ENCODE peak calls at places on chromosomes 6 and 20, in ten cellular contexts. One of them, this sample, is unnamed.

GRCh38 chr6:75220365-75220764 is 14.5 kb upstream of the COL12A1 start:
- DNase-seq in tibial nerve: no peak
- DNase-seq in HepG2: no peak
- DNase-seq in GM12892: no peak
- DNase-seq in heart left ventricle: no peak
- DNase-seq in prostate gland: no peak
- DNase-seq in uterus: no peak
- DNase-seq in HCT116: no peak
- DNase-seq in erythroblast: no peak
- DNase-seq in A549: no peak
- DNase-seq in this sample: no peak

GRCh38 chr20:22389836-22390542 is 194.4 kb downstream of the FOXA2 start:
- DNase-seq in A549: peak
- DNase-seq in erythroblast: no peak
- DNase-seq in HCT116: peak
- DNase-seq in heart left ventricle: no peak
- DNase-seq in GM12892: no peak
- DNase-seq in tibial nerve: no peak
- DNase-seq in uterus: no peak
- DNase-seq in prostate gland: no peak
- DNase-seq in HepG2: peak
- DNase-seq in this sample: peak

GRCh38 chr6:72622094-72622540 is 253 bp downstream of the KCNQ5 start:
- DNase-seq in tibial nerve: no peak
- DNase-seq in prostate gland: peak
- DNase-seq in heart left ventricle: no peak
- DNase-seq in erythroblast: peak
- DNase-seq in HCT116: no peak
- DNase-seq in GM12892: peak
- DNase-seq in uterus: no peak
- DNase-seq in HepG2: no peak
- DNase-seq in A549: peak
- DNase-seq in this sample: peak

GRCh38 chr6:164982389-164982788 is 327.0 kb downstream of the C6orf118 start:
- DNase-seq in A549: no peak
- DNase-seq in HepG2: no peak
- DNase-seq in uterus: no peak
- DNase-seq in tibial nerve: no peak
- DNase-seq in heart left ventricle: no peak
- DNase-seq in erythroblast: no peak
- DNase-seq in prostate gland: no peak
- DNase-seq in HCT116: no peak
- DNase-seq in GM12892: no peak
- DNase-seq in this sample: no peak

GRCh38 chr20:15039088-15039762 is 701.8 kb upstream of the FLRT3 start:
- DNase-seq in GM12892: no peak
- DNase-seq in HCT116: no peak
- DNase-seq in uterus: no peak
- DNase-seq in erythroblast: no peak
- DNase-seq in tibial nerve: no peak
- DNase-seq in prostate gland: peak
- DNase-seq in HepG2: no peak
- DNase-seq in A549: no peak
- DNase-seq in heart left ventricle: no peak
- DNase-seq in this sample: no peak

GRCh38 chr20:52083627-52084232 is 107.8 kb downstream of the ZFP64 start:
- DNase-seq in GM12892: no peak
- DNase-seq in tibial nerve: no peak
- DNase-seq in heart left ventricle: peak
- DNase-seq in prostate gland: peak
- DNase-seq in HCT116: peak
- DNase-seq in erythroblast: peak
- DNase-seq in A549: peak
- DNase-seq in HepG2: peak
- DNase-seq in uterus: peak
- DNase-seq in this sample: peak

GRCh38 chr6:699319-699718 is 6.4 kb upstream of the EXOC2 start:
- DNase-seq in erythroblast: no peak
- DNase-seq in uterus: no peak
- DNase-seq in HepG2: no peak
- DNase-seq in prostate gland: no peak
- DNase-seq in heart left ventricle: no peak
- DNase-seq in tibial nerve: no peak
- DNase-seq in GM12892: no peak
- DNase-seq in HCT116: no peak
- DNase-seq in A549: no peak
- DNase-seq in this sample: no peak

GRCh38 chr6:41008011-41008410 is 31.0 kb downstream of the UNC5CL start:
- DNase-seq in prostate gland: no peak
- DNase-seq in GM12892: no peak
- DNase-seq in uterus: no peak
- DNase-seq in erythroblast: no peak
- DNase-seq in heart left ventricle: no peak
- DNase-seq in A549: no peak
- DNase-seq in tibial nerve: no peak
- DNase-seq in HepG2: no peak
- DNase-seq in HCT116: no peak
- DNase-seq in this sample: no peak

GRCh38 chr6:17281100-17281496 is at the start of gene RBM24:
- DNase-seq in prostate gland: peak
- DNase-seq in HepG2: peak
- DNase-seq in tibial nerve: peak
- DNase-seq in HCT116: peak
- DNase-seq in A549: no peak
- DNase-seq in uterus: peak
- DNase-seq in GM12892: no peak
- DNase-seq in erythroblast: peak
- DNase-seq in heart left ventricle: peak
- DNase-seq in this sample: peak

GRCh38 chr20:37711001-37711400 is 17.2 kb downstream of the CTNNBL1 start:
- DNase-seq in prostate gland: no peak
- DNase-seq in A549: no peak
- DNase-seq in tibial nerve: no peak
- DNase-seq in GM12892: no peak
- DNase-seq in uterus: no peak
- DNase-seq in HepG2: no peak
- DNase-seq in erythroblast: peak
- DNase-seq in heart left ventricle: no peak
- DNase-seq in HCT116: no peak
- DNase-seq in this sample: no peak

GRCh38 chr6:36720251-36721141 is 22.9 kb downstream of the RAB44 start:
- DNase-seq in uterus: no peak
- DNase-seq in tibial nerve: no peak
- DNase-seq in HepG2: no peak
- DNase-seq in HCT116: no peak
- DNase-seq in prostate gland: no peak
- DNase-seq in erythroblast: no peak
- DNase-seq in heart left ventricle: no peak
- DNase-seq in GM12892: no peak
- DNase-seq in A549: no peak
- DNase-seq in this sample: no peak

GRCh38 chr6:26351544-26351953 is 13.4 kb upstream of the BTN3A2 start:
- DNase-seq in HepG2: peak
- DNase-seq in erythroblast: peak
- DNase-seq in GM12892: no peak
- DNase-seq in HCT116: peak
- DNase-seq in heart left ventricle: no peak
- DNase-seq in A549: peak
- DNase-seq in uterus: no peak
- DNase-seq in tibial nerve: no peak
- DNase-seq in prostate gland: no peak
- DNase-seq in this sample: peak

GRCh38 chr20:14801591-14802325 is 464.3 kb upstream of the FLRT3 start:
- DNase-seq in GM12892: no peak
- DNase-seq in erythroblast: no peak
- DNase-seq in tibial nerve: no peak
- DNase-seq in prostate gland: no peak
- DNase-seq in A549: no peak
- DNase-seq in HCT116: no peak
- DNase-seq in heart left ventricle: no peak
- DNase-seq in HepG2: no peak
- DNase-seq in uterus: no peak
- DNase-seq in this sample: no peak

GRCh38 chr6:100673641-100674040 is 207.5 kb downstream of the ASCC3 start:
- DNase-seq in uterus: no peak
- DNase-seq in prostate gland: no peak
- DNase-seq in heart left ventricle: no peak
- DNase-seq in tibial nerve: no peak
- DNase-seq in A549: no peak
- DNase-seq in erythroblast: no peak
- DNase-seq in GM12892: no peak
- DNase-seq in HepG2: no peak
- DNase-seq in HCT116: no peak
- DNase-seq in this sample: no peak

GRCh38 chr6:100504786-100505737 is 40.3 kb upstream of the SIM1 start:
- DNase-seq in A549: no peak
- DNase-seq in HCT116: peak
- DNase-seq in uterus: no peak
- DNase-seq in GM12892: no peak
- DNase-seq in erythroblast: no peak
- DNase-seq in tibial nerve: no peak
- DNase-seq in HepG2: no peak
- DNase-seq in heart left ventricle: no peak
- DNase-seq in prostate gland: no peak
- DNase-seq in this sample: peak

DNA sequence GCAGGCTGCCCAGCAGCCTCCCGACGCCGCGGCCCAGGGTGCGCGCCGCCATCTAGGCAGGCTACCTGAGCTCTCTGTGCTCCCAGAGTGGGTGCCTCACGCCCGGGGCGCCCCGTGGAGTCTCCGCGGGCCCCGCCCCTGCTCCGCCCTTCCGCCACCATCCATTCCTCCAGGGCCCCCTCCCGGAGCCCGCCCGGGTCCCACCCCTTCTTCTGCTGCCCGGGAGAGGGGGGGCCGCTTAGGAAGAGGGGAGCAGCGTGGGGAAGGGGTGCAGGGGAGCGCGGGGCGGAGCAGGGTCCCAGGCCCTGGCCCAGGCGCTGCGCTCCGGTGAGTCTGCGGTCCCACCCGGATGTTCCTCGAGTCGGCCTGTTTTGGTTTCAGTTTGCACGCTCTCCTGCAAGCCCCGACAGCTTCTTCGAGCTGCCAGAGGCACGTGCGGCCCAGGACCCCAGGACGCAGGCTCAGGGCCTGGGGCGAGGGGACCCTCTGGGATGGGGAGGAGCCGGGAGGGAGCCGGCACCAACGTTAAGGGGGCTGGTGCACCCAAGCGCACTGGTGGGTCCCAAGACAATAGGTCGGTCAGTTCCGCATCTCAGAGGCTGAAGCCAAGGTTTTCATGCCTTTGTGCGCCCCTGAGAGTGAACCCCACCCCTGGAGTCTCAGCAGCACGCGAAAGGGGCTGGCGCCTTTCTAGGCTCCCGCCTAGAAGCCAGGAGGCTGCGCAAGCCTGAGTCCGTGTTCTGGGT is at the start of gene ACSS1:
- DNase-seq in GM12892: peak
- DNase-seq in A549: peak
- DNase-seq in prostate gland: peak
- DNase-seq in HepG2: no peak
- DNase-seq in HCT116: no peak
- DNase-seq in uterus: peak
- DNase-seq in erythroblast: peak
- DNase-seq in heart left ventricle: peak
- DNase-seq in tibial nerve: peak
- DNase-seq in this sample: no peak
- TF ChIP-seq POLR2A in GM12892: peak
- TF ChIP-seq POLR2A in A549: peak
- TF ChIP-seq POLR2A in prostate gland: no peak
- TF ChIP-seq POLR2A in HepG2: no peak
- TF ChIP-seq POLR2A in HCT116: no peak
- TF ChIP-seq POLR2A in uterus: peak
- TF ChIP-seq POLR2A in erythroblast: peak
- TF ChIP-seq POLR2A in heart left ventricle: no peak
- TF ChIP-seq POLR2A in tibial nerve: peak
- TF ChIP-seq POLR2A in this sample: peak

GRCh38 chr6:46652603-46653438 is at the start of the genes CYP39A1 and SLC25A27:
- DNase-seq in erythroblast: peak
- DNase-seq in HepG2: peak
- DNase-seq in tibial nerve: peak
- DNase-seq in heart left ventricle: peak
- DNase-seq in A549: peak
- DNase-seq in GM12892: peak
- DNase-seq in uterus: peak
- DNase-seq in prostate gland: peak
- DNase-seq in HCT116: peak
- DNase-seq in this sample: no peak
- TF ChIP-seq POLR2A in erythroblast: no peak
- TF ChIP-seq POLR2A in HepG2: no peak
- TF ChIP-seq POLR2A in tibial nerve: peak
- TF ChIP-seq POLR2A in heart left ventricle: no peak
- TF ChIP-seq POLR2A in A549: no peak
- TF ChIP-seq POLR2A in GM12892: no peak
- TF ChIP-seq POLR2A in uterus: peak
- TF ChIP-seq POLR2A in prostate gland: peak
- TF ChIP-seq POLR2A in HCT116: peak
- TF ChIP-seq POLR2A in this sample: no peak

GRCh38 chr6:35471836-35472345 is 3.7 kb downstream of the RPL10A start:
- DNase-seq in prostate gland: no peak
- DNase-seq in HCT116: no peak
- DNase-seq in GM12892: no peak
- DNase-seq in tibial nerve: no peak
- DNase-seq in uterus: no peak
- DNase-seq in A549: no peak
- DNase-seq in HepG2: no peak
- DNase-seq in heart left ventricle: no peak
- DNase-seq in erythroblast: no peak
- DNase-seq in this sample: no peak
- TF ChIP-seq POLR2A in prostate gland: no peak
- TF ChIP-seq POLR2A in HCT116: peak
- TF ChIP-seq POLR2A in GM12892: no peak
- TF ChIP-seq POLR2A in tibial nerve: no peak
- TF ChIP-seq POLR2A in uterus: no peak
- TF ChIP-seq POLR2A in A549: no peak
- TF ChIP-seq POLR2A in HepG2: no peak
- TF ChIP-seq POLR2A in heart left ventricle: no peak
- TF ChIP-seq POLR2A in erythroblast: no peak
- TF ChIP-seq POLR2A in this sample: no peak

DNA sequence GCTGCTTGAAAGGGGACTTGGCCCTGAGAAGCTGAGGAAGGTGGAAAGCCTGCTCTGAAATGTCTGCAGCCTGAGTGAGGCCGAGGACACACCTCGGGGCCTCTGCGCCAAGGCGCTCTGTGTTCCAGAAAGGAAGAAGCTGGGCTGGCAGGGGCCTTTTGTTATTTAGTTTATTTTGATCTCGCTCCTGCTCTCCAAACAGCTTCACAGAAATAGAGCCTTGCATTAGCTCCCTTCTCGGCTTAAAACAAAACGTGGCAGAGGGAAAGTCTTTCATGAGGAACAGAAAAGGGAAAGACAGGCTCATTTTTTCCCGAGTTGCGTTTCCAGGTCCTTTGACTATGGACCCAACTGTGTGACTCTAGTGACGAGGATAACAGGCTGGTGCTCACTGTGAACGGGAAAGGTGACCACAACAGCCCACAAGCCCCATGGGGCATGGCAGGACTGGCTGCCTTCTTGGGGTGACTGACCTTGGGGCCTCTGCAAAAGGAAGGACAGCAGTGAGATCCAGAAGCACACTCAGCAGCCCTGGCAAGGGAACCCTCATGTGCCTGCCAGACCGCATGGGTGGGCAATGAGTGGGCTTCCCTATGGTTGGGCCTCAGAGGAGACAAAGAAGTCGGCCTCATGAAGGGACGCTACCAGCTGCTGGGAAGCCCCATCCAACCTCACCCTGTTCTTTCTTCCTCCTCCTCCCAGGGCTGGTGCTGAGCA is 18.7 kb downstream of the LEMD2 start:
- DNase-seq in GM12892: no peak
- DNase-seq in HCT116: no peak
- DNase-seq in uterus: peak
- DNase-seq in prostate gland: peak
- DNase-seq in tibial nerve: no peak
- DNase-seq in erythroblast: no peak
- DNase-seq in A549: no peak
- DNase-seq in heart left ventricle: no peak
- DNase-seq in HepG2: no peak
- DNase-seq in this sample: no peak
- TF ChIP-seq POLR2A in GM12892: peak
- TF ChIP-seq POLR2A in HCT116: no peak
- TF ChIP-seq POLR2A in uterus: no peak
- TF ChIP-seq POLR2A in prostate gland: no peak
- TF ChIP-seq POLR2A in tibial nerve: no peak
- TF ChIP-seq POLR2A in erythroblast: peak
- TF ChIP-seq POLR2A in A549: no peak
- TF ChIP-seq POLR2A in heart left ventricle: no peak
- TF ChIP-seq POLR2A in HepG2: no peak
- TF ChIP-seq POLR2A in this sample: no peak

This sample was measured in H54.